ENCODE peak calls at places on chromosomes 6 and 20, in six cellular contexts. H is PC-3, S is Karpas-422, M is GM23248, X is SK-N-SH, Z is HCT116. I is an unnamed sample.

GRCh38 chr6:127637830-127638229 is 60.9 kb downstream of the C6orf58 start:
- DNase-seq in S (no peak), X (no peak), M (peak; percentile 40), Z (no peak), H (no peak), I (no peak)

GRCh38 chr20:15364781-15365180 is 1027.4 kb upstream of the FLRT3 start:
- DNase-seq in Z (no peak), X (no peak), M (peak; percentile 10), S (no peak), H (no peak), I (no peak)

GRCh38 chr6:33858804-33859203 is 55.0 kb upstream of the MLN start:
- DNase-seq in X (no peak), H (no peak), M (no peak), Z (no peak), S (no peak), I (no peak)

GRCh38 chr6:2753743-2754142 is 3.0 kb upstream of the MYLK4 start:
- DNase-seq in S (no peak), X (no peak), Z (no peak), H (no peak), M (no peak), I (no peak)

GRCh38 chr6:30495993-30496392 is 6.7 kb downstream of the HLA-E start:
- DNase-seq in M (no peak), H (no peak), X (no peak), S (no peak), Z (no peak), I (no peak)

GRCh38 chr20:45095753-45096371 is 5.1 kb downstream of the KCNS1 start:
- DNase-seq in S (peak; percentile 86), X (peak; percentile 66), M (peak; percentile 66), Z (peak; percentile 41), H (peak; percentile 89), I (peak; percentile 71)

GRCh38 chr6:39361657-39362486 is 39.4 kb upstream of the KCNK16 start:
- DNase-seq in H (peak; percentile 68), X (peak; percentile 88), S (peak; percentile 84), M (peak; percentile 86), Z (peak; percentile 48), I (peak; percentile 69)

GRCh38 chr6:131459005-131459404 is 114.0 kb upstream of the ARG1 start:
- DNase-seq in Z (no peak), S (no peak), H (no peak), M (no peak), X (no peak), I (no peak)

GRCh38 chr20:35738410-35739179 is 3.5 kb downstream of the RBM39 start:
- DNase-seq in H (no peak), S (no peak), X (no peak), M (no peak), Z (no peak), I (no peak)

GRCh38 chr6:46334442-46334841 is 156.8 kb downstream of the RCAN2 start:
- DNase-seq in Z (no peak), S (no peak), X (no peak), M (no peak), H (no peak), I (no peak)

GRCh38 chr20:34402461-34402860 is 39.4 kb downstream of the ITCH start:
- DNase-seq in H (no peak), Z (no peak), S (no peak), M (no peak), X (no peak), I (no peak)

GRCh38 chr6:39184906-39185580 is 44.2 kb downstream of the KCNK5 start:
- DNase-seq in S (no peak), Z (no peak), H (peak; percentile 62), M (no peak), X (no peak), I (no peak)

GRCh38 chr6:52505726-52506501 is 70.9 kb downstream of the TRAM2 start:
- DNase-seq in Z (no peak), S (no peak), M (no peak), X (peak; percentile 43), H (no peak), I (no peak)

GRCh38 chr20:17845701-17846475 is 122.7 kb downstream of the SNX5 start:
- DNase-seq in H (no peak), X (no peak), S (no peak), M (peak; percentile 32), Z (no peak), I (peak; percentile 71)

DNA sequence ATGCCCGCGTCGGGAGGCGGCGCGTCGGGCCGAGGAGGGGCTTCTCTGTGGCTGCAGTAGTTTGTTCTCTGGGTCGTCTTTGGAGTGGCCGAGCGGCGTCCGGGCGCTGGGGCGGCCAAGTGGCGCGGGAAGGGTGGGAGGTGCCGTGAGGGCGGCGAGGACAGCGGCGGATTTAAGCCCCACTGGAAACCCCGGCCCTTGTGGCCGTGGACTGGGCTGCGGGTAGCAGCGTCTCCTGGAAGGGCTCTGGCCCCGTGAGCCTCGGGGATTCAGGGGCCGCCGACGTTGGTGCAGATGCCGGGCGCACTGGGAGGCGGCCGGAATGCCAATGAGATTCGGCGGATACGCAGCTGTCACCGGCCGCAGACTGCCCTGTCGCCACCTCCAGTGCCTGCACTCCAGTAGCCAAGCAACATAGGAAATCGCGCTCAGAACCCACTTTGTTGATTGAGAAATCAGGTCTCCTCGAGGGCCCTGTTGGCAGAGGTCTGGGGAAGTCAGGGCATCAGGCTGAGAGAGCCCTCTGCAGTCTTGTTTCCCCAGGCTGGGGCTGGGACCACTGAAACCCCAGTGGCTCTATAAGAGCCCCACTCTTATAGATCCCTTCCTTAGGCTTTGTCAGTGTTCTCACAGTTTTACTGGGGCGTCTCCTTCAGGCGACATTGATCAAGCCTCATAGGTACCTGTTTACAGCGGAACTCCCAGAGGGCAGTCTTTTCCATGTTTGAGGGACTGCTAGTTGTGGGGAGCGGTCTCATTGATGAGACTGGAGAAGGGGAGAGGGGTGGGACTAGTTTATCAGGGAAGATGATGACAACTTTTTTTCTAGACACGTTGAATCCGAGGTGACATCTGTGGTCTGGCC is 642 bp downstream of the GZF1 start:
- DNase-seq in S (peak; percentile 76), H (peak; percentile 31), X (no peak), M (peak; percentile 74), Z (no peak), I (peak; percentile 49)
- H3K9ac ChIP-seq in S (peak overlapping the region; percentile 80), H (peak overlapping the region; percentile 67), X (peak overlapping the region; percentile 89), M (peak overlapping the region; percentile 99), Z (peak overlapping the region; percentile 96), I (peak overlapping the region; percentile 94)

GRCh38 chr6:44503471-44503870 is 116.0 kb downstream of the CDC5L start:
- DNase-seq in Z (no peak), X (no peak), S (no peak), H (no peak), M (no peak), I (no peak)
- H3K9me2 ChIP-seq in Z (no peaks in the 10 kb centered on the region), X (no peaks in the 10 kb centered on the region), S (no peaks in the 10 kb centered on the region), H (peaks cover 4% of the 10 kb centered on the region), M (no peaks in the 10 kb centered on the region), I (no peaks in the 10 kb centered on the region)

GRCh38 chr6:28589234-28589951 is 63.7 kb downstream of the GPX5 start:
- DNase-seq in H (peak; percentile 23), Z (peak; percentile 96), M (peak; percentile 87), X (peak; percentile 28), S (peak; percentile 85), I (peak; percentile 85)

GRCh38 chr6:28587011-28587745 is 61.5 kb downstream of the GPX5 start:
- DNase-seq in H (peak; percentile 85), X (peak; percentile 80), Z (no peak), M (peak; percentile 48), S (peak; percentile 93), I (peak; percentile 46)

GRCh38 chr6:28589952-28590340 is 64.3 kb downstream of the GPX5 start:
- DNase-seq in Z (no peak), S (no peak), H (no peak), M (peak; percentile 10), X (no peak), I (no peak)

GRCh38 chr6:28586273-28586672 is 60.6 kb downstream of the GPX5 start:
- DNase-seq in S (no peak), X (no peak), M (no peak), Z (no peak), H (peak; percentile 45), I (no peak)

GRCh38 chr6:28587746-28588075 is 62.0 kb downstream of the GPX5 start:
- DNase-seq in S (no peak), M (peak; percentile 56), Z (no peak), X (no peak), H (no peak), I (no peak)
- H3K9ac ChIP-seq in S (peak overlapping the region; percentile 71), M (peak overlapping the region; percentile 53), Z (no peak overlapping the region), X (peak overlapping the region; percentile 48), H (peak overlapping the region; percentile 83), I (no peak overlapping the region)

GRCh38 chr6:79246891-79247290 is 12.4 kb upstream of the HMGN3 start:
- DNase-seq in Z (no peak), M (no peak), H (no peak), X (no peak), S (peak; percentile 43), I (peak; percentile 63)
- H3K9me2 ChIP-seq in Z (no peaks in the 10 kb centered on the region), M (no peaks in the 10 kb centered on the region), H (no peaks in the 10 kb centered on the region), X (no peaks in the 10 kb centered on the region), S (no peaks in the 10 kb centered on the region), I (no peaks in the 10 kb centered on the region)

I was measured in MM.1S.